ENCODE peak calls at places on chromosome 9, in eight cellular contexts. S, F, L, I, X, B, Y and G are unnamed samples.
A peak's percentile ranks its signal among the peaks of the same experiment; 100 is the strongest.

GRCh38 chr9:93223241-93224180 is 39.6 kb downstream of the WNK2 start:
- DNase-seq in S (no peak), F (no peak), L (peak; percentile 56), I (peak; percentile 70), X (no peak), B (no peak), Y (no peak), G (no peak)

GRCh38 chr9:123421211-123421585 is 65.2 kb downstream of the CRB2 start:
- DNase-seq in S (no peak), F (no peak), L (no peak), I (no peak), X (no peak), B (no peak), Y (no peak), G (no peak)

GRCh38 chr9:83166369-83166768 is 103.4 kb upstream of the RASEF start:
- DNase-seq in S (no peak), F (no peak), L (no peak), I (no peak), X (no peak), B (no peak), Y (peak; percentile 2), G (no peak)

GRCh38 chr9:128149001-128149701 is at the start of gene LCN2:
- DNase-seq in S (no peak), F (peak; percentile 12), L (peak; percentile 48), I (no peak), X (no peak), B (no peak), Y (no peak), G (no peak)

GRCh38 chr9:110095776-110096175 is 112.2 kb downstream of the C9orf152 start:
- DNase-seq in S (no peak), F (no peak), L (no peak), I (peak; percentile 84), X (no peak), B (no peak), Y (no peak), G (no peak)

GRCh38 chr9:8366161-8366926 is 566.8 kb upstream of the DMAC1 start:
- DNase-seq in S (no peak), F (no peak), L (no peak), I (peak; percentile 38), X (no peak), B (no peak), Y (no peak), G (no peak)

GRCh38 chr9:112408285-112408684 is 28.4 kb downstream of the HSDL2 start:
- DNase-seq in S (no peak), F (no peak), L (no peak), I (no peak), X (no peak), B (no peak), Y (no peak), G (no peak)

GRCh38 chr9:16701347-16701746 is 169.1 kb downstream of the BNC2 start:
- DNase-seq in S (no peak), F (no peak), L (no peak), I (no peak), X (no peak), B (no peak), Y (no peak), G (no peak)

GRCh38 chr9:134477927-134478326 is 151.7 kb downstream of the RXRA start:
- DNase-seq in S (no peak), F (no peak), L (no peak), I (no peak), X (no peak), B (no peak), Y (no peak), G (no peak)

GRCh38 chr9:76758476-76758875 is 5.8 kb upstream of the PCA3 start:
- DNase-seq in S (no peak), F (no peak), L (no peak), I (no peak), X (no peak), B (no peak), Y (no peak), G (no peak)

GRCh38 chr9:115022760-115023434 is 92.5 kb upstream of the TNFSF8 start:
- DNase-seq in S (no peak), F (no peak), L (no peak), I (peak; percentile 35), X (no peak), B (no peak), Y (no peak), G (no peak)

GRCh38 chr9:77956555-77956954 is 75.1 kb downstream of the GNAQ start:
- DNase-seq in S (no peak), F (no peak), L (no peak), I (no peak), X (no peak), B (no peak), Y (no peak), G (no peak)

GRCh38 chr9:120909904-120910303 is 16.7 kb downstream of the TRAF1 start:
- DNase-seq in S (peak; percentile 75), F (no peak), L (no peak), I (no peak), X (no peak), B (no peak), Y (no peak), G (no peak)

GRCh38 chr9:131349881-131350563 is 43.9 kb upstream of the PRRC2B start:
- DNase-seq in S (peak; percentile 86), F (peak; percentile 90), L (peak; percentile 62), I (peak; percentile 84), X (peak; percentile 86), B (peak; percentile 71), Y (peak; percentile 95), G (peak; percentile 84)

GRCh38 chr9:130207241-130207992 is 35.2 kb downstream of the NCS1 start:
- DNase-seq in S (no peak), F (no peak), L (no peak), I (no peak), X (no peak), B (peak; percentile 27), Y (no peak), G (peak; percentile 36)

GRCh38 chr9:128861501-128861900 is 20.2 kb downstream of the KYAT1 start:
- DNase-seq in S (no peak), F (no peak), L (no peak), I (no peak), X (no peak), B (no peak), Y (no peak), G (no peak)

GRCh38 chr9:2466703-2467102 is 154.9 kb upstream of the VLDLR start:
- DNase-seq in S (no peak), F (no peak), L (no peak), I (no peak), X (no peak), B (no peak), Y (peak; percentile 16), G (no peak)

GRCh38 chr9:131728961-131729360 is 10.9 kb downstream of the RAPGEF1 start:
- DNase-seq in S (peak; percentile 65), F (no peak), L (no peak), I (no peak), X (no peak), B (no peak), Y (peak; percentile 26), G (no peak)